ENCODE peak calls at places on chromosomes 12 and 14, in six cellular contexts. P, A, F, X, N and Z are unnamed samples.

GRCh38 chr14:53663709-53664108 is 292.9 kb downstream of the BMP4 start:
- DNase-seq in A (peak; percentile 26), X (no peak), F (peak; percentile 46), N (peak; percentile 16), P (no peak), Z (peak; percentile 3)

GRCh38 chr14:99572173-99572999 is 31.6 kb downstream of the CCDC85C start:
- DNase-seq in A (no peak), F (no peak), N (no peak), X (no peak), P (no peak), Z (no peak)

GRCh38 chr14:99033951-99034350 is 238.0 kb downstream of the BCL11B start:
- DNase-seq in X (no peak), P (no peak), N (no peak), F (no peak), A (no peak), Z (no peak)

GRCh38 chr12:118094039-118094438 is 9.8 kb downstream of the VSIG10 start:
- DNase-seq in N (no peak), P (no peak), F (no peak), X (no peak), A (no peak), Z (no peak)

GRCh38 chr12:67804168-67804567 is 155.6 kb downstream of the DYRK2 start:
- DNase-seq in X (no peak), A (no peak), F (no peak), N (no peak), P (no peak), Z (no peak)

GRCh38 chr14:102732924-102733323 is 44.3 kb upstream of the TRAF3 start:
- DNase-seq in A (no peak), X (no peak), F (no peak), P (no peak), N (no peak), Z (no peak)

GRCh38 chr12:123011701-123012100 is 31.2 kb downstream of the ARL6IP4 start:
- DNase-seq in F (no peak), N (no peak), A (no peak), X (no peak), P (no peak), Z (no peak)

GRCh38 chr14:24314377-24315193 is 3.3 kb downstream of the LTB4R start:
- DNase-seq in F (no peak), P (no peak), N (no peak), X (no peak), A (no peak), Z (no peak)

GRCh38 chr12:24066865-24067264 is 117.4 kb upstream of the SOX5 start:
- DNase-seq in N (no peak), F (no peak), P (no peak), X (no peak), A (no peak), Z (peak; percentile 58)

GRCh38 chr12:24379038-24379437 is 429.6 kb upstream of the SOX5 start:
- DNase-seq in F (no peak), P (no peak), X (no peak), A (no peak), N (no peak), Z (no peak)

GRCh38 chr12:101927042-101927441 is 49.7 kb downstream of the DRAM1 start:
- DNase-seq in X (no peak), A (no peak), F (no peak), P (no peak), N (no peak), Z (no peak)

GRCh38 chr14:49552630-49553029 is 33.5 kb downstream of the RPS29 start:
- DNase-seq in N (no peak), P (no peak), X (no peak), F (no peak), A (no peak), Z (no peak)